ENCODE peak calls at places on chromosomes 7 and 10, in four cellular contexts. I is H1, G is HepG2, Q is GM12878. O is an unnamed sample.

GRCh38 chr10:89022734-89023133 is 32.1 kb downstream of the FAS start:
- DNase-seq in I (no peak), G (no peak), Q (no peak), O (no peak)

GRCh38 chr7:135445690-135446089 is 64.2 kb downstream of the CNOT4 start:
- DNase-seq in I (no peak), G (no peak), Q (no peak), O (no peak)

GRCh38 chr7:34275629-34276028 is 370.3 kb downstream of the BMPER start:
- DNase-seq in I (no peak), G (no peak), Q (no peak), O (no peak)

GRCh38 chr10:32141018-32141807 is 85.0 kb upstream of the KIF5B start:
- DNase-seq in I (no peak), G (no peak), Q (no peak), O (no peak)

GRCh38 chr10:58698777-58699356 is 186.2 kb downstream of the BICC1 start:
- DNase-seq in I (no peak), G (no peak), Q (no peak), O (peak)

GRCh38 chr10:36538945-36539586 is 586.3 kb upstream of the ANKRD30A start:
- DNase-seq in I (no peak), G (no peak), Q (no peak), O (no peak)

GRCh38 chr7:116231543-116232401 is 21.4 kb downstream of the TES start:
- DNase-seq in I (no peak), G (peak), Q (no peak), O (no peak)

GRCh38 chr7:47690902-47691558 is 109.1 kb upstream of the TNS3 start:
- DNase-seq in I (no peak), G (no peak), Q (no peak), O (no peak)

GRCh38 chr7:82904871-82905270 is 257.8 kb downstream of the PCLO start:
- DNase-seq in I (no peak), G (no peak), Q (no peak), O (no peak)

GRCh38 chr7:27185013-27185707 is at the start of gene HOXA11:
- DNase-seq in I (peak), G (no peak), Q (no peak), O (no peak)

GRCh38 chr10:34200355-34200901 is 614.7 kb downstream of the PARD3 start:
- DNase-seq in I (no peak), G (no peak), Q (no peak), O (peak)

GRCh38 chr7:8881916-8882315 is 448.5 kb downstream of the NXPH1 start:
- DNase-seq in I (no peak), G (no peak), Q (no peak), O (no peak)

GRCh38 chr10:83166344-83166743 is 973.0 kb upstream of the GHITM start:
- DNase-seq in I (peak), G (no peak), Q (no peak), O (peak)

GRCh38 chr10:59361659-59362183 is 628 bp downstream of the FAM13C start:
- DNase-seq in I (no peak), G (peak), Q (no peak), O (no peak)

GRCh38 chr7:157656195-157656769 is 319.5 kb downstream of the DNAJB6 start:
- DNase-seq in I (no peak), G (no peak), Q (no peak), O (peak)

GRCh38 chr10:99551158-99551557 is 18.4 kb downstream of the NKX2-3 start:
- DNase-seq in I (no peak), G (no peak), Q (no peak), O (peak)

GRCh38 chr10:104252349-104252748 is 2.3 kb upstream of the GSTO1 start:
- DNase-seq in I (no peak), G (no peak), Q (no peak), O (no peak)

GRCh38 chr7:3493499-3493898 is 192.4 kb downstream of the SDK1 start:
- DNase-seq in I (no peak), G (peak), Q (no peak), O (no peak)

GRCh38 chr10:63491558-63492316 is 26.0 kb upstream of the JMJD1C start:
- DNase-seq in I (no peak), G (no peak), Q (no peak), O (no peak)

GRCh38 chr10:106044511-106044910 is 1120.0 kb downstream of the SORCS1 start:
- DNase-seq in I (no peak), G (no peak), Q (no peak), O (peak)

GRCh38 chr10:127845756-127846155 is 47.0 kb downstream of the CLRN3 start:
- DNase-seq in I (no peak), G (no peak), Q (no peak), O (no peak)

GRCh38 chr7:132433286-132433685 is 143.0 kb downstream of the PLXNA4 start:
- DNase-seq in I (no peak), G (no peak), Q (no peak), O (no peak)

GRCh38 chr7:155872678-155873369 is 60.6 kb upstream of the SHH start:
- DNase-seq in I (peak), G (no peak), Q (no peak), O (no peak)

GRCh38 chr7:32217841-32218467 is 147.7 kb upstream of the PDE1C start:
- DNase-seq in I (peak), G (no peak), Q (no peak), O (no peak)

GRCh38 chr7:32427769-32428291 is 62.4 kb downstream of the LSM5 start:
- DNase-seq in I (peak), G (peak), Q (no peak), O (peak)

GRCh38 chr7:95472521-95473160 is 13.1 kb upstream of the ASB4 start:
- DNase-seq in I (no peak), G (no peak), Q (no peak), O (no peak)

GRCh38 chr7:151299940-151300665 is 41.5 kb upstream of the NUB1 start:
- DNase-seq in I (no peak), G (no peak), Q (no peak), O (no peak)

GRCh38 chr7:123208793-123209192 is 9.0 kb upstream of the SLC13A1 start:
- DNase-seq in I (no peak), G (peak), Q (no peak), O (peak)

GRCh38 chr7:157805716-157806115 is 468.9 kb downstream of the DNAJB6 start:
- DNase-seq in I (no peak), G (no peak), Q (no peak), O (peak)

GRCh38 chr7:85290252-85290651 is 103.4 kb upstream of the SEMA3D start:
- DNase-seq in I (no peak), G (no peak), Q (no peak), O (no peak)

DNA sequence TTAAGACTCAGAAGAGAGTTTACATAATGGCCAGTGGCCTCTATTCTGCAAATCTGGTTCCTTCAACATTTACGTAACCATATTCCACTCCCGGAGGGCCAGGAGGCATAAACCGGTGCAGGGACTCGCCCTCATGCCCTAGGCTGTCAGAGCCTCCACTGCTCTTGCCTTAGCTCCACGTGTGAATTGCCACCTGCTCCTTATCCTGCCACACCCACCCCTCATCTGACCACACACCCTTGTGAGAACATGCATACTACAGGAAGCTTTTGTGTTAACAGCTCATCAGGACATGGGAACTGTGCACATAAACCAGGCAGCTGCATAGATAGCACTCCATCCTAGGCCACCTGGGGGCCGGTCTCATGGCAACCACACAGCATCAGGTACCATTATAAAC is 146.7 kb upstream of the PFKP start:
- DNase-seq in I (no peak), G (no peak), Q (no peak), O (no peak)
- H2AFZ ChIP-seq in I (no peak), G (no peak), Q (no peak), O (no peak)

DNA sequence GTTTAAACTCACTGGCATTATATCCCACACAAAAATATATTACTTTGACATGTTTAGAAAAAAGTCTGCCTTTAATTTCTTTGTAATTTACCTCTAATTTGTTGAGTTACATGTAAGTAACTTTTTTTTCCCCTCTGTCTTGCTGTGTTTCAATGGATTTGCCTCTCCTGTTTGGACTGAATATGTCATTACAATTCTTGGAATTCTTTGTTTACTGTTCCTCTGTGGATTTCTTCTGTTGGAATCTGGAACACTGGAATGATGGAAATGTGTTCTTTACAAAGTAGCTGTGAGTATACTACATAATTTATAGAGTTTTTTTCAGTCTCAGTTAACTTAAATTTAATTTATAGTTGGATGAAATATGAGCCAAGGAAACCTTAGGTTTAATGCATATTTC is 30.4 kb downstream of the SEPTIN7 start:
- DNase-seq in I (no peak), G (peak), Q (no peak), O (no peak)
- TF ChIP-seq TCF12 in I (no peak), G (no peak), Q (no peak), O (peak)

DNA sequence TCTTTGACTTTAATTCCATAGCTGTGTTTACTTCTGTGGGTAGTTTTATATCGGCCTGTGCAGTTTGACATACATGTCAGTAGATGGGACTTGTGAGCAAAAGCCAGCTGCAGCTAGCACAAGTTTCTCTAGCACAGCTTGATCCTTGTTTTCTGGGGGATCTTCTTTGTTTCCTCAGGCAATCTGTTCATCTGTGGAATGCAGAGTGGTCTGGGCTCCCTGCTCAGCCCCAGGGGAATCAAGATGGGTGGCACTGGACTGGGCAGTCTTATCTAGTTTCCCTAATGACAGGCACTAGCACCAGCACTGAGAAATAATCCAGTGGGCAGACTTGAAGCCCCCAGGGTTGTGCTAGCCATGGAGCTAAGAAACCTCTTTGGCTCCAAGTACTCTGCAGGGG is 40.8 kb downstream of the CYP2C19 start:
- DNase-seq in I (no peak), G (no peak), Q (no peak), O (no peak)
- H2AFZ ChIP-seq in I (no peak), G (no peak), Q (no peak), O (no peak)

GRCh38 chr10:71616817-71617654 is 102.5 kb downstream of the C10orf105 start:
- DNase-seq in I (no peak), G (no peak), Q (no peak), O (no peak)
- TF ChIP-seq TCF12 in I (no peak), G (no peak), Q (no peak), O (no peak)

DNA sequence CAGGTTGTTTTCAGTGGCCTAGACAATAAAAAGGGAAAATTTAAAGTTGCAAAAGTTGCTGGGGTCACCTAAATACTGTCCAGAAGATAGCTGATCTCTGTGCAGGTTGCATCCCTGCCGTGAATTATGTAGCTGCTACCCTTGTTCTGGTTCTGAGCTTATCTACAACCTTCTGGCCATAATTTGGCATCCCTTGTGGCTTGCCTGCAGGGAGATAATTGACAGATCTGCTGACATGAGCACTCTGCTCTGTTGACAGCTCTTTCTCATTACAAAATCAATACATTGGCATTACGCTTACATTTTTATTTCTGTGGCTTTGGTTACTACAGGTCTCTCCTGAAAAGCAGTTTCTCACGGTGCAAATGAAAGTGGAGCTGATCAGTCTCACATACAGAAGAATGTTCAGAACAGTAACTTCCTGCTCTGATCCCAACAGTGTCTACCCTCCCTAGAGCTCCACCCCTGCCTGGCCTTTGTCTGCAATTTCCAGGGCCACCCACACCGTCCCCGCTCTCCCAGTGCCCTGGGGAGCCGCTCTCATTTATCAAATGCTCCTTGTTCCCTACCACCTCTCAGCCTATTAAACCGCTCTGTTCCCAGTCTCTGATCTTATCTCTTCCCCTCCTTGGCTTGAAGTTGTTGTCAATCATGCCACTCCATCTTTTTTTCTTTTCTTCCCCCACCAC is 29.1 kb upstream of the HECTD2 start:
- DNase-seq in I (no peak), G (no peak), Q (no peak), O (peak)
- H2AFZ ChIP-seq in I (no peak), G (no peak), Q (no peak), O (peak)

GRCh38 chr7:108193593-108194498 is 63.7 kb upstream of the LAMB4 start:
- DNase-seq in I (no peak), G (no peak), Q (no peak), O (no peak)
- TF ChIP-seq TCF12 in I (no peak), G (no peak), Q (no peak), O (no peak)

O was measured in SK-N-SH.